ENCODE peak calls at places on chromosomes 3 and 15, in ten cellular contexts. J, B, W, Y, D, Q, F, M, S and K are unnamed samples.

GRCh38 chr15:69703495-69704187 is 251.0 kb downstream of the RPLP1 start:
- DNase-seq in J (no peak), B (no peak), W (no peak), Y (no peak), D (no peak), Q (no peak), F (no peak), M (no peak), S (peak), K (no peak)

GRCh38 chr3:194741916-194742315 is 56.2 kb downstream of the FAM43A start:
- DNase-seq in J (no peak), B (no peak), W (no peak), Y (no peak), D (no peak), Q (no peak), F (no peak), M (no peak), S (no peak), K (no peak)

GRCh38 chr3:61862614-61863289 is 301.4 kb downstream of the PTPRG start:
- DNase-seq in J (no peak), B (no peak), W (no peak), Y (no peak), D (no peak), Q (no peak), F (no peak), M (no peak), S (no peak), K (no peak)

GRCh38 chr15:81373996-81374395 is at the start of gene TMC3:
- DNase-seq in J (no peak), B (no peak), W (no peak), Y (no peak), D (no peak), Q (no peak), F (no peak), M (no peak), S (no peak), K (no peak)

GRCh38 chr3:108590443-108590842 is 921 bp downstream of the DZIP3 start:
- DNase-seq in J (peak), B (no peak), W (no peak), Y (no peak), D (no peak), Q (no peak), F (no peak), M (no peak), S (no peak), K (no peak)

GRCh38 chr3:194945508-194945907 is 259.8 kb downstream of the FAM43A start:
- DNase-seq in J (no peak), B (no peak), W (no peak), Y (no peak), D (no peak), Q (no peak), F (no peak), M (no peak), S (no peak), K (no peak)

GRCh38 chr3:74301058-74301457 is 313.4 kb downstream of the CNTN3 start:
- DNase-seq in J (peak), B (no peak), W (no peak), Y (no peak), D (no peak), Q (no peak), F (no peak), M (no peak), S (no peak), K (no peak)

GRCh38 chr15:61103026-61103425 is 126.1 kb downstream of the RORA start:
- DNase-seq in J (no peak), B (no peak), W (no peak), Y (no peak), D (no peak), Q (no peak), F (no peak), M (no peak), S (no peak), K (no peak)

GRCh38 chr3:40913192-40913591 is 286.1 kb upstream of the CTNNB1 start:
- DNase-seq in J (no peak), B (no peak), W (no peak), Y (no peak), D (no peak), Q (no peak), F (no peak), M (no peak), S (no peak), K (peak)

GRCh38 chr3:104360038-104360437 is 1006.7 kb upstream of the ALCAM start:
- DNase-seq in J (no peak), B (no peak), W (no peak), Y (no peak), D (no peak), Q (no peak), F (no peak), M (no peak), S (no peak), K (no peak)

GRCh38 chr15:46861796-46862195 is 855.5 kb upstream of the SEMA6D start:
- DNase-seq in J (no peak), B (no peak), W (no peak), Y (no peak), D (no peak), Q (no peak), F (no peak), M (no peak), S (no peak), K (no peak)

GRCh38 chr3:136925425-136926190 is 32.2 kb upstream of the IL20RB start:
- DNase-seq in J (no peak), B (no peak), W (no peak), Y (no peak), D (no peak), Q (no peak), F (no peak), M (no peak), S (no peak), K (no peak)

GRCh38 chr3:72144773-72145505 is 360.0 kb upstream of the PROK2 start:
- DNase-seq in J (peak), B (no peak), W (no peak), Y (no peak), D (no peak), Q (no peak), F (no peak), M (peak), S (no peak), K (no peak)

GRCh38 chr3:123419850-123420292 is 29.0 kb downstream of the ADCY5 start:
- DNase-seq in J (no peak), B (no peak), W (no peak), Y (no peak), D (no peak), Q (no peak), F (no peak), M (no peak), S (peak), K (no peak)

GRCh38 chr3:43996379-43997301 is 245.0 kb upstream of the TOPAZ1 start:
- DNase-seq in J (no peak), B (no peak), W (no peak), Y (no peak), D (no peak), Q (no peak), F (peak), M (no peak), S (no peak), K (no peak)

GRCh38 chr3:38038447-38038911 is 529 bp upstream of the DLEC1 start:
- DNase-seq in J (no peak), B (no peak), W (no peak), Y (no peak), D (no peak), Q (no peak), F (no peak), M (no peak), S (no peak), K (no peak)

GRCh38 chr15:60000824-60001641 is 3.1 kb upstream of the FOXB1 start:
- DNase-seq in J (peak), B (no peak), W (no peak), Y (no peak), D (no peak), Q (no peak), F (no peak), M (no peak), S (no peak), K (no peak)

GRCh38 chr3:15330031-15330596 is 2.3 kb downstream of the SH3BP5 start:
- DNase-seq in J (no peak), B (no peak), W (no peak), Y (peak), D (no peak), Q (no peak), F (no peak), M (peak), S (peak), K (no peak)

GRCh38 chr3:197353867-197354180 is 55.4 kb upstream of the DLG1 start:
- DNase-seq in J (no peak), B (no peak), W (no peak), Y (no peak), D (no peak), Q (no peak), F (no peak), M (no peak), S (no peak), K (no peak)

GRCh38 chr3:42539871-42540714 is 37.6 kb downstream of the VIPR1 start:
- DNase-seq in J (peak), B (no peak), W (peak), Y (peak), D (peak), Q (peak), F (peak), M (peak), S (peak), K (no peak)

GRCh38 chr15:63856711-63857458 is 23.1 kb upstream of the HERC1 start:
- DNase-seq in J (no peak), B (no peak), W (no peak), Y (no peak), D (no peak), Q (no peak), F (no peak), M (no peak), S (no peak), K (no peak)

GRCh38 chr15:75307778-75308390 is 25.2 kb downstream of the GOLGA6D start:
- DNase-seq in J (peak), B (peak), W (peak), Y (peak), D (peak), Q (peak), F (peak), M (peak), S (peak), K (no peak)

GRCh38 chr3:101695779-101696372 is 9.4 kb upstream of the RPL24 start:
- DNase-seq in J (peak), B (no peak), W (no peak), Y (no peak), D (no peak), Q (peak), F (no peak), M (peak), S (no peak), K (no peak)

GRCh38 chr3:170324962-170325361 is 32.6 kb upstream of the SKIL start:
- DNase-seq in J (no peak), B (no peak), W (no peak), Y (no peak), D (no peak), Q (no peak), F (no peak), M (no peak), S (no peak), K (no peak)

GRCh38 chr3:103085465-103085864 is 650.6 kb downstream of the ZPLD1 start:
- DNase-seq in J (no peak), B (no peak), W (no peak), Y (no peak), D (no peak), Q (no peak), F (no peak), M (no peak), S (no peak), K (no peak)

GRCh38 chr3:108036984-108037741 is 53.7 kb downstream of the CD47 start:
- DNase-seq in J (no peak), B (no peak), W (no peak), Y (no peak), D (no peak), Q (no peak), F (peak), M (no peak), S (no peak), K (no peak)

GRCh38 chr3:149403443-149403842 is 26.0 kb upstream of the TM4SF1 start:
- DNase-seq in J (no peak), B (no peak), W (no peak), Y (no peak), D (no peak), Q (no peak), F (no peak), M (no peak), S (no peak), K (no peak)

GRCh38 chr15:52466134-52466701 is 62.5 kb downstream of the MYO5A start:
- DNase-seq in J (no peak), B (no peak), W (peak), Y (peak), D (peak), Q (no peak), F (peak), M (no peak), S (peak), K (no peak)

GRCh38 chr3:30492581-30493192 is 113.7 kb upstream of the TGFBR2 start:
- DNase-seq in J (no peak), B (no peak), W (no peak), Y (no peak), D (no peak), Q (no peak), F (no peak), M (no peak), S (no peak), K (no peak)

GRCh38 chr3:14600075-14600474 is 51.5 kb upstream of the CCDC174 start:
- DNase-seq in J (no peak), B (no peak), W (no peak), Y (no peak), D (no peak), Q (no peak), F (no peak), M (no peak), S (no peak), K (no peak)

GRCh38 chr15:70321106-70321809 is 223.5 kb upstream of the TLE3 start:
- DNase-seq in J (no peak), B (no peak), W (no peak), Y (no peak), D (no peak), Q (no peak), F (no peak), M (no peak), S (no peak), K (peak)

GRCh38 chr3:154125378-154126030 is 4.3 kb downstream of the ARHGEF26 start:
- DNase-seq in J (no peak), B (no peak), W (no peak), Y (no peak), D (no peak), Q (no peak), F (no peak), M (no peak), S (no peak), K (no peak)

GRCh38 chr3:105385179-105385578 is 18.5 kb downstream of the ALCAM start:
- DNase-seq in J (no peak), B (no peak), W (no peak), Y (no peak), D (no peak), Q (no peak), F (no peak), M (no peak), S (no peak), K (no peak)

GRCh38 chr15:67077641-67078215 is 12.3 kb downstream of the SMAD3 start:
- DNase-seq in J (no peak), B (no peak), W (peak), Y (peak), D (no peak), Q (no peak), F (no peak), M (no peak), S (no peak), K (no peak)

GRCh38 chr15:67072951-67073350 is 7.5 kb downstream of the SMAD3 start:
- DNase-seq in J (no peak), B (no peak), W (no peak), Y (no peak), D (no peak), Q (no peak), F (no peak), M (no peak), S (no peak), K (no peak)

GRCh38 chr15:67072442-67072841 is 7.0 kb downstream of the SMAD3 start:
- DNase-seq in J (no peak), B (no peak), W (no peak), Y (no peak), D (no peak), Q (no peak), F (no peak), M (no peak), S (no peak), K (no peak)

GRCh38 chr15:67076147-67076843 is 10.9 kb downstream of the SMAD3 start:
- DNase-seq in J (no peak), B (no peak), W (no peak), Y (no peak), D (peak), Q (peak), F (no peak), M (peak), S (no peak), K (no peak)

GRCh38 chr15:67074886-67075229 is 9.5 kb downstream of the SMAD3 start:
- DNase-seq in J (no peak), B (no peak), W (no peak), Y (no peak), D (no peak), Q (no peak), F (no peak), M (no peak), S (no peak), K (no peak)
- TF ChIP-seq POLR2AphosphoS5 in J (no peak), B (no peak), W (no peak), Y (no peak), D (no peak), Q (no peak), F (no peak), M (no peak), S (no peak), K (peak)

GRCh38 chr3:124887177-124887995 is at the start of gene ITGB5:
- DNase-seq in J (peak), B (no peak), W (peak), Y (peak), D (peak), Q (peak), F (peak), M (peak), S (peak), K (no peak)
- TF ChIP-seq POLR2AphosphoS5 in J (peak), B (peak), W (peak), Y (peak), D (peak), Q (peak), F (no peak), M (peak), S (peak), K (peak)

GRCh38 chr15:33194704-33195261 is at the start of gene FMN1:
- DNase-seq in J (peak), B (peak), W (peak), Y (peak), D (peak), Q (peak), F (peak), M (peak), S (peak), K (no peak)
- TF ChIP-seq POLR2AphosphoS5 in J (no peak), B (peak), W (no peak), Y (peak), D (peak), Q (no peak), F (no peak), M (no peak), S (peak), K (peak)

GRCh38 chr15:92618121-92618520 is 37.5 kb downstream of the FAM174B start:
- DNase-seq in J (no peak), B (no peak), W (peak), Y (no peak), D (peak), Q (no peak), F (no peak), M (no peak), S (peak), K (no peak)

GRCh38 chr15:92621972-92622533 is 33.5 kb downstream of the FAM174B start:
- DNase-seq in J (no peak), B (no peak), W (no peak), Y (no peak), D (no peak), Q (no peak), F (no peak), M (no peak), S (peak), K (no peak)

GRCh38 chr15:92616621-92617179 is 38.9 kb downstream of the FAM174B start:
- DNase-seq in J (no peak), B (no peak), W (peak), Y (no peak), D (peak), Q (no peak), F (no peak), M (peak), S (peak), K (no peak)

GRCh38 chr15:92617197-92618037 is 38.2 kb downstream of the FAM174B start:
- DNase-seq in J (peak), B (no peak), W (peak), Y (peak), D (peak), Q (no peak), F (no peak), M (peak), S (peak), K (no peak)

GRCh38 chr15:92619380-92620101 is 36.0 kb downstream of the FAM174B start:
- DNase-seq in J (no peak), B (no peak), W (no peak), Y (peak), D (no peak), Q (no peak), F (no peak), M (no peak), S (peak), K (no peak)
- TF ChIP-seq POLR2AphosphoS5 in J (no peak), B (no peak), W (no peak), Y (peak), D (peak), Q (no peak), F (no peak), M (no peak), S (peak), K (no peak)

GRCh38 chr3:141268791-141269190 is 37.2 kb downstream of the PXYLP1 start:
- DNase-seq in J (no peak), B (no peak), W (no peak), Y (no peak), D (no peak), Q (no peak), F (no peak), M (no peak), S (no peak), K (no peak)
- TF ChIP-seq POLR2AphosphoS5 in J (no peak), B (no peak), W (no peak), Y (no peak), D (no peak), Q (no peak), F (no peak), M (no peak), S (no peak), K (no peak)